ENCODE peak calls at places on chromosomes 2 and 18, in nine cellular contexts. F, V, Z, E, T, K, N, S and O are unnamed samples.

GRCh38 chr18:79378416-79379250 is 17.1 kb upstream of the NFATC1 start:
- DNase-seq in K (peak; percentile 66), S (peak; percentile 80), V (peak; percentile 74), E (peak; percentile 87), T (peak; percentile 71), Z (peak; percentile 74), N (peak; percentile 82), F (peak; percentile 71), O (peak; percentile 95)

GRCh38 chr2:52222128-52222527 is 1190.2 kb upstream of the NRXN1 start:
- DNase-seq in E (no peak), S (no peak), T (peak; percentile 63), F (no peak), K (no peak), V (no peak), N (no peak), Z (no peak), O (no peak)

GRCh38 chr18:77119101-77119850 is 13.3 kb downstream of the MBP start:
- DNase-seq in V (no peak), S (no peak), F (no peak), E (no peak), Z (no peak), N (no peak), K (no peak), T (no peak), O (no peak)

GRCh38 chr2:158748925-158749590 is 46.1 kb upstream of the DAPL1 start:
- DNase-seq in S (peak; percentile 37), E (no peak), K (no peak), F (no peak), Z (no peak), N (no peak), T (no peak), V (no peak), O (no peak)

GRCh38 chr2:187994464-187995331 is 297.0 kb upstream of the GULP1 start:
- DNase-seq in V (no peak), F (no peak), T (no peak), S (no peak), K (peak; percentile 48), E (no peak), Z (no peak), N (no peak), O (no peak)

GRCh38 chr2:54615832-54616534 is 107.5 kb upstream of the EML6 start:
- DNase-seq in K (no peak), S (no peak), E (no peak), N (no peak), F (no peak), Z (no peak), T (no peak), V (no peak), O (no peak)

GRCh38 chr2:226483745-226484619 is 315.6 kb downstream of the IRS1 start:
- DNase-seq in N (no peak), Z (no peak), T (peak; percentile 63), S (no peak), V (no peak), E (no peak), F (peak; percentile 69), K (peak; percentile 91), O (no peak)

GRCh38 chr2:118784860-118785259 is 62.6 kb downstream of the EN1 start:
- DNase-seq in N (no peak), V (no peak), T (no peak), K (no peak), E (no peak), Z (no peak), S (no peak), F (no peak), O (no peak)

GRCh38 chr2:162787616-162788015 is 51.0 kb downstream of the KCNH7 start:
- DNase-seq in K (no peak), N (no peak), T (no peak), V (no peak), Z (no peak), E (no peak), S (no peak), F (no peak), O (no peak)

GRCh38 chr2:234593636-234594035 is 96.8 kb upstream of the ARL4C start:
- DNase-seq in K (peak; percentile 43), F (no peak), V (no peak), N (no peak), T (peak; percentile 21), E (no peak), S (no peak), Z (no peak), O (no peak)

GRCh38 chr2:208127090-208127489 is 2.5 kb downstream of the CRYGC start:
- DNase-seq in K (no peak), N (no peak), T (no peak), Z (no peak), E (no peak), F (no peak), S (no peak), V (no peak), O (no peak)

GRCh38 chr2:134836986-134837385 is 1.4 kb upstream of the ACMSD start:
- DNase-seq in F (no peak), N (no peak), S (no peak), T (peak; percentile 95), Z (no peak), K (peak; percentile 90), V (no peak), E (no peak), O (no peak)

GRCh38 chr2:80303006-80303741 is 1.4 kb downstream of the LRRTM1 start:
- DNase-seq in T (no peak), Z (no peak), K (no peak), F (no peak), S (no peak), N (no peak), V (no peak), E (no peak), O (no peak)